ENCODE peak calls at places on chromosomes 13 and 19, in nine cellular contexts. J is H54, X is HS-27A, L is mesothelial cell of epicardium, Q is MCF 10A, R is GM12878, A is cerebellar nuclear complex, U is NCI-H1694 treated with DMSO at 0.1 percent for 48 hours, M is RPMI8226. G is an unnamed sample.

GRCh38 chr19:18422530-18423191 is 3.5 kb downstream of the SSBP4 start:
- DNase-seq in J (no peak), X (no peak), L (no peak), Q (no peak), R (no peak), A (no peak), U (no peak), M (no peak), G (no peak)

GRCh38 chr13:100652510-100652909 is 22.1 kb downstream of the TMTC4 start:
- DNase-seq in J (no peak), X (no peak), L (no peak), Q (no peak), R (no peak), A (no peak), U (no peak), M (no peak), G (no peak)

GRCh38 chr19:7168941-7169340 is 99.4 kb downstream of the ZNF557 start:
- DNase-seq in J (no peak), X (no peak), L (no peak), Q (no peak), R (no peak), A (no peak), U (no peak), M (no peak), G (no peak)

GRCh38 chr13:26219726-26220125 is 2.4 kb downstream of the RNF6 start:
- DNase-seq in J (no peak), X (no peak), L (no peak), Q (peak; percentile 1), R (no peak), A (no peak), U (no peak), M (no peak), G (no peak)

GRCh38 chr19:30719189-30719990 is 347.2 kb downstream of the ZNF536 start:
- DNase-seq in J (peak; percentile 38), X (no peak), L (peak; percentile 35), Q (no peak), R (no peak), A (no peak), U (no peak), M (peak; percentile 73), G (no peak)

GRCh38 chr13:27182844-27183497 is 11.4 kb upstream of the USP12 start:
- DNase-seq in J (peak; percentile 51), X (peak; percentile 63), L (no peak), Q (peak; percentile 63), R (no peak), A (no peak), U (no peak), M (no peak), G (peak; percentile 98)

GRCh38 chr19:10517760-10518443 is 655 bp upstream of the S1PR5 start:
- DNase-seq in J (peak; percentile 83), X (no peak), L (no peak), Q (no peak), R (no peak), A (no peak), U (peak; percentile 15), M (no peak), G (no peak)

GRCh38 chr19:48255376-48256303 is at the start of gene CARD8:
- DNase-seq in J (peak; percentile 41), X (peak; percentile 88), L (peak; percentile 46), Q (peak; percentile 90), R (peak; percentile 88), A (peak; percentile 61), U (peak; percentile 96), M (peak; percentile 83), G (peak; percentile 71)

GRCh38 chr13:99063952-99064351 is 86.1 kb upstream of the DOCK9 start:
- DNase-seq in J (no peak), X (no peak), L (no peak), Q (peak; percentile 32), R (no peak), A (no peak), U (no peak), M (no peak), G (no peak)

GRCh38 chr13:90500569-90500968 is 846.9 kb upstream of the MIR17HG start:
- DNase-seq in J (no peak), X (no peak), L (no peak), Q (no peak), R (no peak), A (no peak), U (no peak), M (no peak), G (no peak)

GRCh38 chr13:111491021-111491420 is 170.6 kb downstream of the TEX29 start:
- DNase-seq in J (no peak), X (no peak), L (no peak), Q (no peak), R (no peak), A (no peak), U (no peak), M (no peak), G (no peak)

GRCh38 chr19:6835501-6835900 is 51.9 kb upstream of the ADGRE1 start:
- DNase-seq in J (no peak), X (no peak), L (no peak), Q (no peak), R (no peak), A (no peak), U (no peak), M (no peak), G (no peak)

GRCh38 chr19:6765738-6766356 is 1.4 kb downstream of the SH2D3A start:
- DNase-seq in J (no peak), X (no peak), L (no peak), Q (peak; percentile 88), R (no peak), A (no peak), U (no peak), M (peak; percentile 84), G (no peak)

GRCh38 chr13:106570354-106570822 is 2.5 kb upstream of the ARGLU1 start:
- DNase-seq in J (peak; percentile 29), X (no peak), L (peak; percentile 60), Q (peak; percentile 93), R (no peak), A (no peak), U (no peak), M (no peak), G (no peak)

GRCh38 chr19:58543826-58544590 is at the start of gene TRIM28:
- DNase-seq in J (peak; percentile 100), X (peak; percentile 98), L (peak; percentile 100), Q (peak; percentile 99), R (peak; percentile 96), A (no peak), U (no peak), M (peak; percentile 97), G (peak; percentile 98)

GRCh38 chr19:6045108-6045507 is 65.2 kb downstream of the RFX2 start:
- DNase-seq in J (no peak), X (no peak), L (no peak), Q (no peak), R (no peak), A (no peak), U (no peak), M (no peak), G (no peak)

GRCh38 chr19:1728816-1729567 is 24.3 kb upstream of the ONECUT3 start:
- DNase-seq in J (no peak), X (no peak), L (no peak), Q (no peak), R (no peak), A (no peak), U (no peak), M (no peak), G (no peak)

GRCh38 chr19:19032420-19033175 is 719 bp downstream of the SUGP2 start:
- DNase-seq in J (peak; percentile 76), X (peak; percentile 5), L (peak; percentile 80), Q (peak; percentile 13), R (peak; percentile 65), A (peak; percentile 64), U (peak; percentile 71), M (peak; percentile 25), G (peak; percentile 95)

GRCh38 chr13:24925318-24926231 is 161.6 kb downstream of the RNF17 start:
- DNase-seq in J (no peak), X (no peak), L (no peak), Q (no peak), R (no peak), A (no peak), U (no peak), M (no peak), G (no peak)

GRCh38 chr13:84654654-84655244 is 772.5 kb upstream of the SLITRK1 start:
- DNase-seq in J (no peak), X (no peak), L (no peak), Q (no peak), R (no peak), A (no peak), U (no peak), M (no peak), G (no peak)

GRCh38 chr13:97328222-97328790 is 105.7 kb upstream of the RAP2A start:
- DNase-seq in J (peak; percentile 48), X (peak; percentile 69), L (no peak), Q (no peak), R (no peak), A (peak; percentile 25), U (no peak), M (no peak), G (no peak)

GRCh38 chr19:30056580-30056979 is 114.5 kb downstream of the URI1 start:
- DNase-seq in J (no peak), X (no peak), L (no peak), Q (no peak), R (no peak), A (no peak), U (no peak), M (no peak), G (no peak)

GRCh38 chr19:35141627-35142401 is 1.2 kb upstream of the FXYD7 start:
- DNase-seq in J (no peak), X (no peak), L (no peak), Q (no peak), R (no peak), A (no peak), U (peak; percentile 57), M (no peak), G (no peak)

GRCh38 chr19:14632286-14632685 is 42.4 kb downstream of the ADGRE3 start:
- DNase-seq in J (peak; percentile 35), X (peak; percentile 3), L (no peak), Q (peak; percentile 56), R (peak; percentile 40), A (no peak), U (no peak), M (peak; percentile 32), G (no peak)

GRCh38 chr13:73908809-73909208 is 225.4 kb downstream of the KLF12 start:
- DNase-seq in J (no peak), X (no peak), L (no peak), Q (no peak), R (no peak), A (no peak), U (no peak), M (no peak), G (no peak)

GRCh38 chr19:43362179-43362578 is 8.7 kb downstream of the CD177 start:
- DNase-seq in J (no peak), X (no peak), L (no peak), Q (no peak), R (no peak), A (no peak), U (no peak), M (no peak), G (no peak)

G was measured in stromal cell of bone marrow.